ENCODE peak calls at places on chromosome 13, in four cellular contexts. P, M, H and A are unnamed samples.

GRCh38 chr13:42395066-42395821 is 123.3 kb downstream of the AKAP11 start:
- DNase-seq in M (no peak), P (no peak), H (no peak), A (no peak)

GRCh38 chr13:79246575-79246949 is 159.5 kb downstream of the RBM26 start:
- DNase-seq in H (no peak), P (no peak), M (no peak), A (no peak)

GRCh38 chr13:31399690-31400089 is 199.9 kb downstream of the B3GLCT start:
- DNase-seq in H (no peak), P (no peak), M (no peak), A (no peak)

GRCh38 chr13:109687559-109688448 is 98.6 kb downstream of the IRS2 start:
- DNase-seq in H (no peak), M (no peak), P (no peak), A (no peak)

GRCh38 chr13:48151343-48151742 is 56.4 kb upstream of the MED4 start:
- DNase-seq in H (no peak), M (no peak), P (no peak), A (no peak)

GRCh38 chr13:114089751-114090400 is 42.5 kb downstream of the RASA3 start:
- DNase-seq in M (no peak), P (no peak), H (no peak), A (no peak)

GRCh38 chr13:95536629-95537241 is 15.8 kb upstream of the CLDN10 start:
- DNase-seq in M (peak), H (no peak), P (peak), A (no peak)

GRCh38 chr13:113927661-113928581 is 46.0 kb downstream of the C13orf46 start:
- DNase-seq in M (no peak), P (no peak), H (no peak), A (no peak)

GRCh38 chr13:94210826-94211225 is 268.7 kb downstream of the DCT start:
- DNase-seq in P (no peak), H (no peak), M (no peak), A (no peak)

GRCh38 chr13:94479559-94480095 is at the start of gene DCT:
- DNase-seq in H (no peak), M (no peak), P (no peak), A (no peak)

GRCh38 chr13:40477623-40478608 is 188.5 kb downstream of the FOXO1 start:
- DNase-seq in M (no peak), H (peak), P (no peak), A (no peak)

GRCh38 chr13:74305876-74306275 is 171.7 kb upstream of the KLF12 start:
- DNase-seq in M (no peak), H (no peak), P (no peak), A (no peak)

GRCh38 chr13:74301200-74302063 is 167.2 kb upstream of the KLF12 start:
- DNase-seq in M (no peak), P (no peak), H (no peak), A (no peak)

DNA sequence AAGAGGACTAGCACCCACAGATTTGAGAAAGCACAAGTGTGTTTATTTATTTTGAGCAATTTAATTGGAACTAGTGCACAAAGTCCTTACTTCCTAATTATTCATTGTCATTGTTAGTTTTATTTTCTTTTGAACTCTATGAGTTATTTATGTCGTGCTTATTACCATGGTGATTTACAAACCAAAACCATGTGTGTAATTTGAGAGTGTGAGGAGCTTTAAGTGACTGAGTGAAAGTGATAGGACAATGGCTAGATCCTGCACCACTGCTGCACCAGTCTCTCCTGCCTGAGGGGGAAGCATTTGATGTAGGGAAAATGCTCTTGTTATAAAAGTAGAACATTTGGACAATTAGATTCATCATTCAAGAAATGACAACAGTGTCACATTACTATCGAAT is 172.3 kb upstream of the KLF12 start:
- DNase-seq in M (no peak), P (no peak), H (no peak), A (no peak)
- TF ChIP-seq FOSL1 in M (no peak), P (no peak), H (no peak), A (no peak)

GRCh38 chr13:103063376-103063775 is 2.8 kb downstream of the SLC10A2 start:
- DNase-seq in P (no peak), M (no peak), H (no peak), A (no peak)
- TF ChIP-seq FOSL1 in P (no peak), M (no peak), H (no peak), A (no peak)

GRCh38 chr13:74036373-74036772 is 97.8 kb downstream of the KLF12 start:
- DNase-seq in H (no peak), P (no peak), M (no peak), A (peak)
- TF ChIP-seq FOSL1 in H (no peak), P (no peak), M (no peak), A (no peak)

GRCh38 chr13:37648604-37649003 is 50.0 kb upstream of the POSTN start:
- DNase-seq in M (no peak), H (no peak), P (no peak), A (no peak)
- TF ChIP-seq FOSL1 in M (no peak), H (no peak), P (no peak), A (no peak)

DNA sequence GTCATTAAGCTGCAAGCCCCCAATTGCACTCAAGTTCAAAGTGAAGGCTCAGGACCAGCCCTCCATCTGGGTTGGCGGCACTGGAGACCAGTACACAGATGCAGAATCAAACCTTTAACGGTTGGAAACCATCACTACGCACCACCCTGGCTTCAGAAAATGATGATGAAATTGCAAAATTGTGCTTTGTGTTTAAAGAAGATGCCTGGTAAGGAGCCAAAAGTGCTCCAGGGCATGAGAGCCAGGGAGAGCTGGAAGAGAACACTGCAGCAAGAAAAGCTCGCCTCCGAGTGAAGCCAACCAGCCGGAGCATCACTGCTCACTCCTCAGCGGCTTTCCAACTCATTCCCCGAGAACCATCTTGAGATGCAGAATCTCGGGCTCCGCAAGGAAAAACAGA is 219.8 kb downstream of the RAP2A start:
- DNase-seq in M (no peak), H (no peak), P (no peak), A (no peak)
- TF ChIP-seq FOSL1 in M (no peak), H (no peak), P (no peak), A (no peak)

DNA sequence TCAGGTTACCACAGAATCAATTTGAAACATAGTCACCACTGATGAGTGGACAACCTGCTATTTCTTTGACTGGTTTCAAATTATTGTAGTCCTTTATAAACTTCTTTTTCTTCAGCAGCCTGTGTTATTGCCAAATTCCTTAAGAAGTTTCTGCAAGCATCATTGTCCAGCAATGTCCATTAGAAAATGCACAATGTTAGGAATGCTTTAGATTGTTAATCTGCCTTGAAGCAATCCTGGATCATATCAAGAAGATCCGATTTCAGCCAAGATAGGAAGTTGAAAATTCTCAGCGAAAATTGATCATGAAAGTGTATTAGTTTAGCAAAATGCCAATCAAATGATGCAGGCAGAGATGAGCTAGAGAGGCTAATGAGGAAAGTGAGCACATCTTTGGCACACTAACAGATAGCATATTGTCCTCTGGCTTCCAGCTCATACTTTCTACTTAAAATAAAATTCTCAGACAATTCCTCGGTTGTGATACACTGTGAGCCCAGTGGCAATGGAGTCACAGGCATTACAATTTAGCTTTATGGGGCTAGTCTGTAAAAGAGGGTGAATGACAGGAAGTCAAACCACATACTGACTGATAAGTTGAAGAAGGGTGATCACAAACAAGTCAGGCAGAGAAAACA is 270.5 kb downstream of the SLITRK6 start:
- DNase-seq in P (no peak), M (no peak), H (no peak), A (no peak)
- TF ChIP-seq FOSL1 in P (no peak), M (no peak), H (no peak), A (no peak)

DNA sequence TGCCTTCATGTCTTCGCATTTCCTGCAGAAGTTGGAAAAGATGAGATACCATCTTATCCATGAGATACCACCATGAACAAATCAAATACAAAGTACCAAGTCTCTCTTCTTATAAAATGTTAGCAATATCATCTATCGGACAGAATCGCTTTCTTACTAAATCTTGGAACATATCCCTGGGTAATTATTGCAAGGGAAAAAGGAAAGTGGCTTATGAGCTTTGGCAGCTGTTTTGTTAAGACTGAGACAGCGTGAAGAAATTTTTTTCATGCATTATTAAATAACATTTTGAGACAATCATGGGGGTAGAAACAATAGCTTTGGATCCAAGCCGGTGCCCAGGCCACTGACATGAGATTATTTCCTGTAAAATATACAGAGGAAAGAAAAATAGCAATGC is 84.5 kb downstream of the DOCK9 start:
- DNase-seq in M (no peak), H (no peak), P (no peak), A (no peak)
- TF ChIP-seq FOSL1 in M (no peak), H (no peak), P (no peak), A (no peak)

GRCh38 chr13:100913143-100913542 is 238.5 kb upstream of the TMTC4 start:
- DNase-seq in P (no peak), H (no peak), M (no peak), A (no peak)
- TF ChIP-seq FOSL1 in P (no peak), H (no peak), M (no peak), A (no peak)

GRCh38 chr13:111460548-111461444 is 140.4 kb downstream of the TEX29 start:
- DNase-seq in P (peak), M (peak), H (peak), A (peak)
- TF ChIP-seq FOSL1 in P (no peak), M (no peak), H (no peak), A (no peak)